ENCODE peak calls at places on chromosomes 3 and 15, in eight cellular contexts. One of them, this sample, is unnamed.

GRCh38 chr3:39067286-39067685 is 15.5 kb downstream of the WDR48 start:
- DNase-seq in iris pigment epithelial cell: peak
- DNase-seq in Right ventricle myocardium superior: no peak
- DNase-seq in NAMALWA: no peak
- DNase-seq in MM.1S: no peak
- DNase-seq in lower leg skin: no peak
- DNase-seq in NCI-H345: no peak
- DNase-seq in smooth muscle cell of the brain vasculature: no peak
- DNase-seq in this sample: no peak

GRCh38 chr15:38058596-38059075 is 124.2 kb downstream of the TMCO5A start:
- DNase-seq in lower leg skin: no peak
- DNase-seq in NAMALWA: no peak
- DNase-seq in NCI-H345: no peak
- DNase-seq in Right ventricle myocardium superior: no peak
- DNase-seq in MM.1S: peak
- DNase-seq in iris pigment epithelial cell: peak
- DNase-seq in smooth muscle cell of the brain vasculature: no peak
- DNase-seq in this sample: no peak

GRCh38 chr15:73723146-73723545 is 30.0 kb downstream of the INSYN1 start:
- DNase-seq in NAMALWA: no peak
- DNase-seq in lower leg skin: no peak
- DNase-seq in iris pigment epithelial cell: no peak
- DNase-seq in NCI-H345: no peak
- DNase-seq in Right ventricle myocardium superior: no peak
- DNase-seq in MM.1S: no peak
- DNase-seq in smooth muscle cell of the brain vasculature: no peak
- DNase-seq in this sample: peak

GRCh38 chr3:114011059-114011797 is 45.1 kb downstream of the CCDC191 start:
- DNase-seq in NAMALWA: peak
- DNase-seq in MM.1S: no peak
- DNase-seq in smooth muscle cell of the brain vasculature: no peak
- DNase-seq in Right ventricle myocardium superior: no peak
- DNase-seq in lower leg skin: no peak
- DNase-seq in iris pigment epithelial cell: no peak
- DNase-seq in NCI-H345: no peak
- DNase-seq in this sample: no peak

GRCh38 chr3:190458040-190458439 is 8.3 kb upstream of the TMEM207 start:
- DNase-seq in Right ventricle myocardium superior: no peak
- DNase-seq in NAMALWA: no peak
- DNase-seq in lower leg skin: no peak
- DNase-seq in MM.1S: no peak
- DNase-seq in iris pigment epithelial cell: no peak
- DNase-seq in NCI-H345: no peak
- DNase-seq in smooth muscle cell of the brain vasculature: no peak
- DNase-seq in this sample: peak

GRCh38 chr15:89335289-89336041 is 841 bp upstream of the POLG start:
- DNase-seq in lower leg skin: peak
- DNase-seq in NCI-H345: peak
- DNase-seq in MM.1S: no peak
- DNase-seq in NAMALWA: peak
- DNase-seq in Right ventricle myocardium superior: no peak
- DNase-seq in smooth muscle cell of the brain vasculature: no peak
- DNase-seq in iris pigment epithelial cell: no peak
- DNase-seq in this sample: no peak

GRCh38 chr15:33188159-33188558 is 6.4 kb downstream of the FMN1 start:
- DNase-seq in smooth muscle cell of the brain vasculature: no peak
- DNase-seq in iris pigment epithelial cell: no peak
- DNase-seq in NCI-H345: no peak
- DNase-seq in MM.1S: no peak
- DNase-seq in Right ventricle myocardium superior: no peak
- DNase-seq in lower leg skin: no peak
- DNase-seq in NAMALWA: peak
- DNase-seq in this sample: no peak

GRCh38 chr3:15933439-15934144 is 135.8 kb upstream of the ANKRD28 start:
- DNase-seq in Right ventricle myocardium superior: no peak
- DNase-seq in MM.1S: no peak
- DNase-seq in NCI-H345: no peak
- DNase-seq in iris pigment epithelial cell: peak
- DNase-seq in smooth muscle cell of the brain vasculature: no peak
- DNase-seq in NAMALWA: no peak
- DNase-seq in lower leg skin: no peak
- DNase-seq in this sample: no peak

GRCh38 chr3:54784021-54784420 is 143.8 kb downstream of the LRTM1 start:
- DNase-seq in NAMALWA: no peak
- DNase-seq in iris pigment epithelial cell: no peak
- DNase-seq in lower leg skin: no peak
- DNase-seq in MM.1S: peak
- DNase-seq in Right ventricle myocardium superior: no peak
- DNase-seq in smooth muscle cell of the brain vasculature: no peak
- DNase-seq in NCI-H345: no peak
- DNase-seq in this sample: no peak